ENCODE peak calls at places on chromosomes 6 and 20, in seven cellular contexts. S is A549, L is brain microvascular endothelial cell, Z is esophagus muscularis mucosa, F is cardiac muscle cell, G is substantia nigra, I is GM12878. X is an unnamed sample.
A peak's percentile ranks its signal among the peaks of the same experiment; 100 is the strongest.

GRCh38 chr6:137601471-137601870 is 107.3 kb upstream of the OLIG3 start:
- DNase-seq in L (no peak), I (no peak), Z (no peak), S (no peak), F (no peak), G (no peak), X (no peak)

GRCh38 chr6:150044621-150045145 is 19.4 kb upstream of the RAET1L start:
- DNase-seq in Z (no peak), S (no peak), L (no peak), F (no peak), G (no peak), I (no peak), X (no peak)

GRCh38 chr6:145688493-145688905 is 46.8 kb downstream of the EPM2A start:
- DNase-seq in I (no peak), F (no peak), S (no peak), L (no peak), G (no peak), Z (no peak), X (no peak)

GRCh38 chr20:50762045-50762422 is 30.7 kb downstream of the PARD6B start:
- DNase-seq in Z (no peak), G (no peak), F (peak; percentile 56), S (no peak), I (no peak), L (no peak), X (no peak)

GRCh38 chr20:48098099-48098498 is 312.8 kb upstream of the SULF2 start:
- DNase-seq in L (no peak), I (no peak), G (no peak), Z (no peak), F (peak; percentile 25), S (no peak), X (no peak)

GRCh38 chr6:119672725-119673124 is 323.2 kb upstream of the MAN1A1 start:
- DNase-seq in S (no peak), G (no peak), F (no peak), L (no peak), Z (no peak), I (no peak), X (no peak)

GRCh38 chr20:58010666-58011065 is 217.8 kb downstream of the ANKRD60 start:
- DNase-seq in F (no peak), G (no peak), I (no peak), S (no peak), L (no peak), Z (no peak), X (no peak)

GRCh38 chr20:58117944-58118343 is 110.5 kb downstream of the ANKRD60 start:
- DNase-seq in L (peak; percentile 55), I (no peak), G (no peak), F (no peak), Z (peak; percentile 53), S (no peak), X (no peak)

GRCh38 chr6:43088654-43089056 is 12.5 kb downstream of the PTK7 start:
- DNase-seq in L (peak; percentile 20), G (no peak), I (no peak), F (no peak), Z (no peak), S (no peak), X (no peak)

GRCh38 chr6:108699290-108700041 is 138.7 kb downstream of the FOXO3 start:
- DNase-seq in Z (no peak), I (no peak), L (no peak), G (no peak), S (no peak), F (peak; percentile 76), X (no peak)

GRCh38 chr6:87628881-87629280 is 38.9 kb downstream of the ORC3 start:
- DNase-seq in S (no peak), Z (no peak), L (no peak), G (no peak), F (peak; percentile 60), I (no peak), X (no peak)

GRCh38 chr20:63032861-63033634 is 26.3 kb upstream of the BHLHE23 start:
- DNase-seq in L (no peak), S (no peak), Z (no peak), I (peak; percentile 38), F (no peak), G (no peak), X (no peak)

DNA sequence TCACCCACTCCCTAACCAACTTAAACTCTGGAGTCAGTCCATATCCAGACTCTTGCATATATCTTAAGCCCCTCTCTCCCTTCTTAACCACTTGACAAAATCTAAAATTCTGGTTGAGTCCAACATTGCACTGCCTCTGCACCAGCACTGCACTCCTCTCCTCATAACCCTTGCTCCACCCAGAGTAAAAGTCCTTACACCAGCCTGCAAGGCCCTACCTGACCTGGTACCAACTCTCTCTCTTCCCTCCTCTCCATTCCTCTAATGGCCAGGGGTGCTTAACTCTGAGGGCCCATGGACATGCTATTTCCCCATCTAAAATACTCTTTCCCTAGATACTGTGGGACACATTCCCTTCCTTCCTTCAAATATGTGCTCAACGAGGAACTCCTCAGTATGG is 21.0 kb downstream of the STX7 start:
- DNase-seq in Z (no peak), F (no peak), G (no peak), L (no peak), S (no peak), I (no peak), X (no peak)
- H3K27ac ChIP-seq in Z (no peak overlapping the region), F (no peak overlapping the region), G (no peak overlapping the region), L (no peak overlapping the region), S (no peak overlapping the region), I (peak overlapping the region; percentile 73), X (no peak overlapping the region)

GRCh38 chr20:45181639-45182038 is 6.9 kb downstream of the PI3 start:
- DNase-seq in F (no peak), I (no peak), G (no peak), S (no peak), Z (no peak), L (no peak), X (no peak)

GRCh38 chr20:45179166-45179565 is 4.5 kb downstream of the PI3 start:
- DNase-seq in S (no peak), F (no peak), G (no peak), Z (no peak), I (no peak), L (no peak), X (no peak)

GRCh38 chr20:45187693-45188092 is 13.0 kb downstream of the PI3 start:
- DNase-seq in I (no peak), L (no peak), G (no peak), F (no peak), S (no peak), Z (no peak), X (no peak)

GRCh38 chr20:45183084-45183483 is 8.4 kb downstream of the PI3 start:
- DNase-seq in L (no peak), G (no peak), Z (no peak), S (no peak), I (no peak), F (no peak), X (no peak)
- H3K27ac ChIP-seq in L (no peak overlapping the region), G (no peak overlapping the region), Z (no peak overlapping the region), S (no peak overlapping the region), I (no peak overlapping the region), F (no peak overlapping the region), X (no peak overlapping the region)

GRCh38 chr6:167845856-167846255 is 19.1 kb downstream of the AFDN start:
- DNase-seq in S (no peak), I (no peak), Z (no peak), F (no peak), G (no peak), L (no peak), X (no peak)

GRCh38 chr6:167847936-167848335 is 21.2 kb downstream of the AFDN start:
- DNase-seq in S (no peak), Z (no peak), F (no peak), G (no peak), L (no peak), I (no peak), X (no peak)

GRCh38 chr6:167848783-167849182 is 22.1 kb downstream of the AFDN start:
- DNase-seq in Z (no peak), L (no peak), G (peak; percentile 10), S (no peak), F (no peak), I (no peak), X (no peak)

GRCh38 chr6:167849846-167850459 is 23.2 kb downstream of the AFDN start:
- DNase-seq in L (no peak), S (peak; percentile 4), Z (no peak), G (no peak), F (peak; percentile 37), I (no peak), X (no peak)

GRCh38 chr6:167846997-167847606 is 20.4 kb downstream of the AFDN start:
- DNase-seq in S (no peak), I (no peak), L (no peak), Z (no peak), G (no peak), F (no peak), X (no peak)
- H3K27ac ChIP-seq in S (no peak overlapping the region), I (no peak overlapping the region), L (no peak overlapping the region), Z (no peak overlapping the region), G (no peak overlapping the region), F (peak overlapping the region; percentile 97), X (no peak overlapping the region)

DNA sequence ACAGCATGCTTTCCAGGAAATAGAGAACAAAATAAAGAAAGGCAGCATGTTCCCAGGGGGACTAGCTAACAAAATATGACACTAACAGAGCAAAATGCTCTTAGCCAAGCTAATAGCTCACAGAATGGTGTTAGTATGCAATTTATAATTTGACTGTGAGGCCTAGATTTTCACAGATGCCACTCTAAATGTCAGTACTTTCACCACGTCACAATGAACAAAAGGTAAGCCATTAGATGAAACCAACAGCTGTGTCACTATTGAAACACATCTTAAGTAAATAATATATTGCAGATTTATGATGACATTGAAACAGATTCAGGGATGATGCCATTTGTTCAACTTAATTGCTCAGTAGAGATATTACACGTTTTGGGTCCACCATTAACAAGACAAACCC is 85.4 kb upstream of the KHDRBS2 start:
- DNase-seq in S (no peak), Z (no peak), G (no peak), I (no peak), F (no peak), L (no peak), X (no peak)
- H3K27ac ChIP-seq in S (no peak overlapping the region), Z (no peak overlapping the region), G (no peak overlapping the region), I (no peak overlapping the region), F (no peak overlapping the region), L (no peak overlapping the region), X (no peak overlapping the region)